ENCODE peak calls at places on chromosomes 4 and X, in six cellular contexts. H, K, V, R, F and G are unnamed samples.

GRCh38 chr4:150664935-150665334 is 83.0 kb downstream of the MAB21L2 start:
- DNase-seq in K (peak; percentile 7), R (no peak), V (no peak), H (no peak), F (no peak), G (no peak)

GRCh38 chr4:164529058-164529457 is 224.9 kb upstream of the SMIM31 start:
- DNase-seq in F (no peak), R (no peak), V (no peak), H (no peak), K (no peak), G (no peak)

GRCh38 chr4:158450741-158451140 is 70.9 kb upstream of the RXFP1 start:
- DNase-seq in R (no peak), H (no peak), V (no peak), K (no peak), F (no peak), G (no peak)

GRCh38 chr4:155614111-155614762 is 52.4 kb upstream of the GUCY1A1 start:
- DNase-seq in F (no peak), K (no peak), H (no peak), V (no peak), R (no peak), G (no peak)

GRCh38 chrX:153780678-153781427 is at the start of gene SRPK3:
- DNase-seq in H (no peak), R (no peak), F (no peak), K (no peak), V (no peak), G (no peak)

GRCh38 chr4:158949094-158949493 is 153.8 kb upstream of the RAPGEF2 start:
- DNase-seq in K (no peak), H (no peak), R (no peak), V (no peak), F (no peak), G (no peak)

GRCh38 chr4:184335520-184335919 is 117.8 kb upstream of the ENPP6 start:
- DNase-seq in V (no peak), F (no peak), K (no peak), H (no peak), R (no peak), G (no peak)

GRCh38 chrX:149365061-149365460 is 140.0 kb downstream of the IDS start:
- DNase-seq in H (no peak), K (peak; percentile 2), F (no peak), V (no peak), R (no peak), G (no peak)

GRCh38 chr4:115950806-115951205 is 837.4 kb upstream of the NDST4 start:
- DNase-seq in F (no peak), K (no peak), R (no peak), V (no peak), H (no peak), G (no peak)

GRCh38 chr4:142262956-142263355 is 583.1 kb downstream of the INPP4B start:
- DNase-seq in V (no peak), R (no peak), K (no peak), H (no peak), F (no peak), G (no peak)

GRCh38 chrX:65300104-65300809 is 234.3 kb downstream of the LAS1L start:
- DNase-seq in H (no peak), K (peak; percentile 0), F (no peak), V (no peak), R (no peak), G (peak; percentile 2)

GRCh38 chr4:112311516-112311915 is 14.3 kb downstream of the ALPK1 start:
- DNase-seq in F (no peak), V (no peak), K (no peak), H (no peak), R (no peak), G (no peak)

GRCh38 chr4:153616005-153616555 is 68.0 kb upstream of the TLR2 start:
- DNase-seq in K (no peak), R (no peak), V (no peak), H (peak; percentile 53), F (no peak), G (no peak)

GRCh38 chr4:999863-1000425 is 6.7 kb upstream of the SLC26A1 start:
- DNase-seq in K (no peak), F (no peak), V (peak; percentile 79), R (no peak), H (no peak), G (no peak)

GRCh38 chr4:87555751-87556619 is 26.8 kb upstream of the SPARCL1 start:
- DNase-seq in H (no peak), R (no peak), K (no peak), V (no peak), F (no peak), G (no peak)

GRCh38 chr4:31295081-31295480 is 574.9 kb downstream of the PCDH7 start:
- DNase-seq in F (no peak), H (no peak), R (no peak), K (no peak), V (no peak), G (no peak)

GRCh38 chrX:136021160-136021559 is 35.9 kb downstream of the SLC9A6 start:
- DNase-seq in K (no peak), F (no peak), H (no peak), R (no peak), V (no peak), G (no peak)

GRCh38 chrX:9566150-9566621 is 101.3 kb downstream of the TBL1X start:
- DNase-seq in F (peak; percentile 46), R (no peak), K (peak; percentile 65), H (no peak), V (no peak), G (no peak)

GRCh38 chrX:120549483-120550452 is 11.0 kb downstream of the CUL4B start:
- DNase-seq in F (no peak), V (no peak), K (peak; percentile 76), R (no peak), H (peak; percentile 20), G (peak; percentile 35)

GRCh38 chrX:107742754-107743191 is 32.8 kb downstream of the TSC22D3 start:
- DNase-seq in H (no peak), R (no peak), F (no peak), K (no peak), V (no peak), G (no peak)

GRCh38 chr4:1171306-1172227 is 816 bp downstream of the SPON2 start:
- DNase-seq in V (no peak), R (peak; percentile 78), F (no peak), K (no peak), H (peak; percentile 51), G (peak; percentile 17)

GRCh38 chr4:173088144-173088543 is 80.5 kb upstream of the GALNT7 start:
- DNase-seq in R (no peak), V (no peak), K (no peak), H (no peak), F (no peak), G (no peak)

GRCh38 chrX:68433155-68433980 is at the start of gene OPHN1:
- DNase-seq in K (peak; percentile 29), F (no peak), R (no peak), V (no peak), H (no peak), G (peak; percentile 76)

GRCh38 chr4:71382569-71383560 is 44.0 kb downstream of the SLC4A4 start:
- DNase-seq in H (no peak), K (no peak), V (no peak), F (no peak), R (no peak), G (no peak)

GRCh38 chrX:26915064-26915463 is 548.1 kb downstream of the PPP4R3C start:
- DNase-seq in K (no peak), H (no peak), R (no peak), V (no peak), F (no peak), G (no peak)

GRCh38 chr4:6200011-6200921 is at the start of gene JAKMIP1:
- DNase-seq in F (peak; percentile 33), H (peak; percentile 85), V (peak; percentile 79), K (peak; percentile 25), R (peak; percentile 87), G (peak; percentile 87)

GRCh38 chr4:128847074-128847724 is 37.7 kb downstream of the JADE1 start:
- DNase-seq in H (no peak), F (no peak), K (no peak), R (no peak), V (no peak), G (no peak)

GRCh38 chrX:105910563-105911105 is 88.3 kb downstream of the NRK start:
- DNase-seq in H (no peak), R (no peak), V (no peak), K (no peak), F (no peak), G (no peak)

GRCh38 chr4:16337936-16338335 is 111.7 kb upstream of the TAPT1 start:
- DNase-seq in H (no peak), R (no peak), K (no peak), F (no peak), V (no peak), G (no peak)

GRCh38 chr4:37693450-37694190 is 7.4 kb upstream of the RELL1 start:
- DNase-seq in H (no peak), V (no peak), F (no peak), K (no peak), R (no peak), G (no peak)

GRCh38 chr4:155891058-155891457 is 12.4 kb upstream of the TDO2 start:
- DNase-seq in K (no peak), V (no peak), H (no peak), R (no peak), F (no peak), G (peak; percentile 7)

GRCh38 chrX:132602701-132603100 is 113.9 kb upstream of the MBNL3 start:
- DNase-seq in F (no peak), V (no peak), H (no peak), R (no peak), K (peak; percentile 34), G (no peak)

GRCh38 chrX:18995216-18995615 is 11.3 kb upstream of the PHKA2 start:
- DNase-seq in V (no peak), R (no peak), H (no peak), K (peak; percentile 47), F (no peak), G (no peak)

GRCh38 chr4:73599182-73599581 is 21.1 kb downstream of the RASSF6 start:
- DNase-seq in K (peak; percentile 95), V (peak; percentile 54), H (no peak), R (no peak), F (peak; percentile 39), G (peak; percentile 75)

GRCh38 chr4:168511780-168512467 is 15.1 kb downstream of the PALLD start:
- DNase-seq in R (no peak), V (no peak), F (no peak), H (peak; percentile 54), K (no peak), G (no peak)

GRCh38 chr4:124804041-124804440 is 91.5 kb upstream of the ANKRD50 start:
- DNase-seq in F (no peak), H (no peak), R (no peak), V (no peak), K (no peak), G (no peak)

GRCh38 chr4:155094421-155094820 is 114.0 kb upstream of the NPY2R start:
- DNase-seq in H (no peak), R (no peak), V (no peak), K (no peak), F (no peak), G (no peak)